ENCODE peak calls at places on chromosome 2, in five cellular contexts. One of them, this sample, is unnamed.

GRCh38 chr2:4152051-4152450 is 448.7 kb downstream of the DCDC2C start:
- DNase-seq in Peyer's patch: no peak
- DNase-seq in uterus: no peak
- DNase-seq in gastrocnemius medialis: no peak
- DNase-seq in thyroid gland: no peak
- DNase-seq in this sample: no peak

GRCh38 chr2:46538393-46538792 is 59.0 kb downstream of the TMEM247 start:
- DNase-seq in Peyer's patch: no peak
- DNase-seq in uterus: no peak
- DNase-seq in gastrocnemius medialis: peak
- DNase-seq in thyroid gland: no peak
- DNase-seq in this sample: no peak

GRCh38 chr2:2452961-2453360 is 121.9 kb upstream of the MYT1L start:
- DNase-seq in Peyer's patch: no peak
- DNase-seq in uterus: no peak
- DNase-seq in gastrocnemius medialis: no peak
- DNase-seq in thyroid gland: no peak
- DNase-seq in this sample: no peak

GRCh38 chr2:234768608-234769196 is 183.1 kb upstream of the SH3BP4 start:
- DNase-seq in Peyer's patch: no peak
- DNase-seq in uterus: no peak
- DNase-seq in gastrocnemius medialis: no peak
- DNase-seq in thyroid gland: no peak
- DNase-seq in this sample: no peak

GRCh38 chr2:172551266-172551665 is 4.6 kb upstream of the PDK1 start:
- DNase-seq in Peyer's patch: no peak
- DNase-seq in uterus: no peak
- DNase-seq in gastrocnemius medialis: no peak
- DNase-seq in thyroid gland: no peak
- DNase-seq in this sample: no peak

GRCh38 chr2:127675335-127676261 is at the start of gene LIMS2:
- DNase-seq in Peyer's patch: no peak
- DNase-seq in uterus: peak
- DNase-seq in gastrocnemius medialis: no peak
- DNase-seq in thyroid gland: peak
- DNase-seq in this sample: no peak

GRCh38 chr2:23452853-23453420 is 68.0 kb downstream of the KLHL29 start:
- DNase-seq in Peyer's patch: peak
- DNase-seq in uterus: no peak
- DNase-seq in gastrocnemius medialis: no peak
- DNase-seq in thyroid gland: no peak
- DNase-seq in this sample: no peak

GRCh38 chr2:177799531-177799930 is 273.0 kb downstream of the PDE11A start:
- DNase-seq in Peyer's patch: no peak
- DNase-seq in uterus: no peak
- DNase-seq in gastrocnemius medialis: no peak
- DNase-seq in thyroid gland: peak
- DNase-seq in this sample: no peak

GRCh38 chr2:176158855-176159677 is 2.0 kb downstream of the HOXD3 start:
- DNase-seq in Peyer's patch: no peak
- DNase-seq in uterus: no peak
- DNase-seq in gastrocnemius medialis: no peak
- DNase-seq in thyroid gland: no peak
- DNase-seq in this sample: no peak

GRCh38 chr2:119699016-119699606 is 20.1 kb downstream of the TMEM177 start:
- DNase-seq in Peyer's patch: no peak
- DNase-seq in uterus: no peak
- DNase-seq in gastrocnemius medialis: no peak
- DNase-seq in thyroid gland: no peak
- DNase-seq in this sample: no peak

GRCh38 chr2:111999809-112000208 is 55.3 kb upstream of the TMEM87B start:
- DNase-seq in Peyer's patch: no peak
- DNase-seq in uterus: no peak
- DNase-seq in gastrocnemius medialis: no peak
- DNase-seq in thyroid gland: no peak
- DNase-seq in this sample: no peak

GRCh38 chr2:191417746-191418145 is 172.5 kb downstream of the MYO1B start:
- DNase-seq in Peyer's patch: no peak
- DNase-seq in uterus: no peak
- DNase-seq in gastrocnemius medialis: no peak
- DNase-seq in thyroid gland: no peak
- DNase-seq in this sample: no peak

GRCh38 chr2:18664421-18664820 is 75.1 kb upstream of the NT5C1B start:
- DNase-seq in Peyer's patch: no peak
- DNase-seq in uterus: no peak
- DNase-seq in gastrocnemius medialis: no peak
- DNase-seq in thyroid gland: no peak
- DNase-seq in this sample: no peak

GRCh38 chr2:224904390-224904789 is 137.9 kb downstream of the DOCK10 start:
- DNase-seq in Peyer's patch: no peak
- DNase-seq in uterus: no peak
- DNase-seq in gastrocnemius medialis: no peak
- DNase-seq in thyroid gland: no peak
- DNase-seq in this sample: no peak

GRCh38 chr2:233556756-233557736 is 9.5 kb downstream of the USP40 start:
- DNase-seq in Peyer's patch: no peak
- DNase-seq in uterus: no peak
- DNase-seq in gastrocnemius medialis: no peak
- DNase-seq in thyroid gland: peak
- DNase-seq in this sample: no peak

GRCh38 chr2:72211777-72212515 is 64.3 kb upstream of the CYP26B1 start:
- DNase-seq in Peyer's patch: no peak
- DNase-seq in uterus: no peak
- DNase-seq in gastrocnemius medialis: no peak
- DNase-seq in thyroid gland: no peak
- DNase-seq in this sample: no peak

GRCh38 chr2:45944075-45944474 is 292.6 kb downstream of the PRKCE start:
- DNase-seq in Peyer's patch: no peak
- DNase-seq in uterus: no peak
- DNase-seq in gastrocnemius medialis: no peak
- DNase-seq in thyroid gland: no peak
- DNase-seq in this sample: no peak

GRCh38 chr2:113978524-113979171 is 88.8 kb downstream of the ACTR3 start:
- DNase-seq in Peyer's patch: no peak
- DNase-seq in uterus: no peak
- DNase-seq in gastrocnemius medialis: no peak
- DNase-seq in thyroid gland: peak
- DNase-seq in this sample: no peak

GRCh38 chr2:128228894-128229293 is 89.8 kb downstream of the HS6ST1 start:
- DNase-seq in Peyer's patch: no peak
- DNase-seq in uterus: no peak
- DNase-seq in gastrocnemius medialis: no peak
- DNase-seq in thyroid gland: no peak
- DNase-seq in this sample: no peak

GRCh38 chr2:217837001-217837491 is 165.7 kb downstream of the TNS1 start:
- DNase-seq in Peyer's patch: no peak
- DNase-seq in uterus: peak
- DNase-seq in gastrocnemius medialis: peak
- DNase-seq in thyroid gland: peak
- DNase-seq in this sample: no peak

GRCh38 chr2:117555965-117556364 is 258.5 kb upstream of the DDX18 start:
- DNase-seq in Peyer's patch: no peak
- DNase-seq in uterus: no peak
- DNase-seq in gastrocnemius medialis: no peak
- DNase-seq in thyroid gland: no peak
- DNase-seq in this sample: no peak

GRCh38 chr2:180359522-180360282 is 352.6 kb upstream of the CWC22 start:
- DNase-seq in Peyer's patch: peak
- DNase-seq in uterus: no peak
- DNase-seq in gastrocnemius medialis: no peak
- DNase-seq in thyroid gland: no peak
- DNase-seq in this sample: no peak

GRCh38 chr2:63993871-63994270 is 25.4 kb downstream of the VPS54 start:
- DNase-seq in Peyer's patch: no peak
- DNase-seq in uterus: no peak
- DNase-seq in gastrocnemius medialis: no peak
- DNase-seq in thyroid gland: no peak
- DNase-seq in this sample: no peak

GRCh38 chr2:198137733-198138132 is 333.3 kb downstream of the PLCL1 start:
- DNase-seq in Peyer's patch: no peak
- DNase-seq in uterus: no peak
- DNase-seq in gastrocnemius medialis: no peak
- DNase-seq in thyroid gland: no peak
- DNase-seq in this sample: no peak

GRCh38 chr2:229475753-229476152 is 204.7 kb upstream of the PID1 start:
- DNase-seq in Peyer's patch: no peak
- DNase-seq in uterus: no peak
- DNase-seq in gastrocnemius medialis: no peak
- DNase-seq in thyroid gland: no peak
- DNase-seq in this sample: no peak

GRCh38 chr2:169997140-169997887 is 170.1 kb downstream of the UBR3 start:
- DNase-seq in Peyer's patch: no peak
- DNase-seq in uterus: no peak
- DNase-seq in gastrocnemius medialis: no peak
- DNase-seq in thyroid gland: no peak
- DNase-seq in this sample: no peak

GRCh38 chr2:208235860-208236259 is 19.0 kb downstream of the IDH1 start:
- DNase-seq in Peyer's patch: no peak
- DNase-seq in uterus: no peak
- DNase-seq in gastrocnemius medialis: no peak
- DNase-seq in thyroid gland: no peak
- DNase-seq in this sample: no peak

GRCh38 chr2:217729426-217730058 is 273.3 kb downstream of the TNS1 start:
- DNase-seq in Peyer's patch: no peak
- DNase-seq in uterus: no peak
- DNase-seq in gastrocnemius medialis: no peak
- DNase-seq in thyroid gland: no peak
- DNase-seq in this sample: no peak

GRCh38 chr2:2667690-2668089 is 336.6 kb upstream of the MYT1L start:
- DNase-seq in Peyer's patch: no peak
- DNase-seq in uterus: no peak
- DNase-seq in gastrocnemius medialis: no peak
- DNase-seq in thyroid gland: peak
- DNase-seq in this sample: no peak

GRCh38 chr2:20589975-20590703 is 60.8 kb downstream of the HS1BP3 start:
- DNase-seq in Peyer's patch: no peak
- DNase-seq in uterus: peak
- DNase-seq in gastrocnemius medialis: peak
- DNase-seq in thyroid gland: no peak
- DNase-seq in this sample: no peak

GRCh38 chr2:113876503-113877387 is 13.1 kb upstream of the ACTR3 start:
- DNase-seq in Peyer's patch: peak
- DNase-seq in uterus: no peak
- DNase-seq in gastrocnemius medialis: no peak
- DNase-seq in thyroid gland: peak
- DNase-seq in this sample: no peak

GRCh38 chr2:240643093-240643810 is 18.0 kb downstream of the GPR35 start:
- DNase-seq in Peyer's patch: peak
- DNase-seq in uterus: peak
- DNase-seq in gastrocnemius medialis: no peak
- DNase-seq in thyroid gland: no peak
- DNase-seq in this sample: no peak

GRCh38 chr2:44649426-44649825 is 287.7 kb downstream of the CAMKMT start:
- DNase-seq in Peyer's patch: no peak
- DNase-seq in uterus: no peak
- DNase-seq in gastrocnemius medialis: no peak
- DNase-seq in thyroid gland: no peak
- DNase-seq in this sample: no peak

GRCh38 chr2:216142540-216142939 is 33.4 kb downstream of the XRCC5 start:
- DNase-seq in Peyer's patch: no peak
- DNase-seq in uterus: no peak
- DNase-seq in gastrocnemius medialis: no peak
- DNase-seq in thyroid gland: no peak
- DNase-seq in this sample: no peak

GRCh38 chr2:231642631-231643493 is 50.2 kb downstream of the TEX44 start:
- DNase-seq in Peyer's patch: peak
- DNase-seq in uterus: peak
- DNase-seq in gastrocnemius medialis: peak
- DNase-seq in thyroid gland: peak
- DNase-seq in this sample: peak
- H3K4me3 ChIP-seq in Peyer's patch: peak
- H3K4me3 ChIP-seq in uterus: peak
- H3K4me3 ChIP-seq in gastrocnemius medialis: peak
- H3K4me3 ChIP-seq in thyroid gland: no peak
- H3K4me3 ChIP-seq in this sample: peak

GRCh38 chr2:74441690-74442482 is at the start of gene RTKN:
- DNase-seq in Peyer's patch: no peak
- DNase-seq in uterus: no peak
- DNase-seq in gastrocnemius medialis: peak
- DNase-seq in thyroid gland: peak
- DNase-seq in this sample: no peak
- TF ChIP-seq POLR2A in Peyer's patch: peak
- TF ChIP-seq POLR2A in uterus: peak
- TF ChIP-seq POLR2A in gastrocnemius medialis: no peak
- TF ChIP-seq POLR2A in thyroid gland: peak
- TF ChIP-seq POLR2A in this sample: peak

DNA sequence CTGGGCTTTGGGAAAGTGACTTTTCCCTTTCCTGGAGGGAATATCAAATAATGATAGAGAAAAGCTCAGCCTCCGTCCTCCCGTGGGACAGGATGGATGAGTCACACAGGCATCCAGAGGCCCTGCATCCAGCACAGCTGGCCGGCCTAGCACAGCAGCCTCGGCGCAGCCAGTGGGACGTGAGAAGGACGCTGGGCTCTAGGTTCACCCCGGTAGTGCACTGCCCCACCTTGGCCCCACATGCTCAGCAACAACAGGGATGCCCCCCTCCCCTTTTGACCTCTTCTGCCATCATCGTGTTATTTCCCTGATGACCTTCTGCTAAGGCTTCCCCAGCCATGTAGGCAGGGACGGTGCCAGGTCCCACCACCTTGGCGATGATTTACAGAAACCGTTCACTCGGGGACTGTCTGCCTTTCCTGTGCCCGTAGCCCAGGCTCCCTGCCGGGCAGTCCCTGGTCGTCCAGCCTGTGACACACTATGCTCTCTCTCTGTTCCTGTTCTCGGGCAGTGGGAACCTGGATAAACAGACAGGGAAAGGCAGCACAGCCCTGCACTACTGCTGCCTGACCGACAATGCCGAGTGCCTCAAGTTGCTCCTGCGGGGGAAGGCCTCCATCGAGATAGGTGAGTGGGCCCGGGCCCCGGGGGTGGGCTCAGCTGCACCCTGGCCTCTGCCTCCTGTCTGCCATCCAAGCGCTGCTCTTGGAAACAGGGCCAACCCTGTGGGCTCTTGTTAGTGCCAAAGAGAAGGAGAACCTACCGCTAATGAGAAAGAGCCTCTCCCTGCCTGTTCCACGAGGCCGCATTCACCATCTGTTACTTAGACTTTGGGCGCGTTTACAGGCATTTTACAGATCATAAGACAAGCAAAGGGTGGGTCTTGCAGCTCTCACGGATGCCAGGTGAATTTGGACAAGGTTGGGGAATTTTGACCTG is 44.6 kb downstream of the ITGB1BP1 start:
- DNase-seq in Peyer's patch: no peak
- DNase-seq in uterus: peak
- DNase-seq in gastrocnemius medialis: peak
- DNase-seq in thyroid gland: peak
- DNase-seq in this sample: no peak
- H3K27ac ChIP-seq in Peyer's patch: peak
- H3K27ac ChIP-seq in uterus: peak
- H3K27ac ChIP-seq in gastrocnemius medialis: peak
- H3K27ac ChIP-seq in thyroid gland: peak
- H3K27ac ChIP-seq in this sample: peak

DNA sequence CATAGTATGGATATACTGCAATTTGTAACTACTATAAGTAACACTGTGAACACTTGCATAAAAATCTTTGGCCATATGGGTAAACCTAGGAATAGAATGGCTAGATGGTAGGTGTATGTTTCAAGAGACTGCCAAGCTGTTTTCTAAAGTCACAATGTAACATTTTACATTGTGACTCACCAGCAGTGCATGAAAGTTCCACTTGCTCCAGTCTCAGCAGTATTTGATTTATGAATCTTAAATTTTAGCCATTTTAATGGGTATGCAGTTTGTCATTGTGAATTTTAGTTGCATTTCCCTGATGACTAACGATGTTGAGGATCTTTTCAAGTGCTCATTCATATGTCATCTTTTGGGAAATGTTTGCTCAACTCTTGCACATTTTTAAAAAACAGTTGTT is 86.1 kb downstream of the FARSB start:
- DNase-seq in Peyer's patch: no peak
- DNase-seq in uterus: no peak
- DNase-seq in gastrocnemius medialis: no peak
- DNase-seq in thyroid gland: no peak
- DNase-seq in this sample: no peak
- H3K4me3 ChIP-seq in Peyer's patch: no peak
- H3K4me3 ChIP-seq in uterus: no peak
- H3K4me3 ChIP-seq in gastrocnemius medialis: no peak
- H3K4me3 ChIP-seq in thyroid gland: no peak
- H3K4me3 ChIP-seq in this sample: no peak

This sample was measured in esophagus squamous epithelium.